ENCODE peak calls at places on chromosomes 16 and 17, in nine cellular contexts. G, A, E, W, P, T, Z, L and J are unnamed samples.
A peak's percentile ranks its signal among the peaks of the same experiment; 100 is the strongest.

GRCh38 chr16:54342001-54342776 is 55.6 kb upstream of the IRX3 start:
- DNase-seq in G (no peak), A (peak; percentile 74), E (peak; percentile 17), W (no peak), P (no peak), T (no peak), Z (peak; percentile 21), L (no peak), J (no peak)

GRCh38 chr16:12747261-12747660 is 56.4 kb downstream of the CPPED1 start:
- DNase-seq in G (no peak), A (no peak), E (no peak), W (no peak), P (no peak), T (no peak), Z (no peak), L (no peak), J (no peak)

GRCh38 chr17:63701477-63702222 is 1.7 kb upstream of the LIMD2 start:
- DNase-seq in G (no peak), A (no peak), E (no peak), W (no peak), P (no peak), T (no peak), Z (no peak), L (peak; percentile 41), J (no peak)

GRCh38 chr17:21278304-21279197 is 6.0 kb upstream of the MAP2K3 start:
- DNase-seq in G (no peak), A (peak; percentile 60), E (no peak), W (no peak), P (no peak), T (no peak), Z (peak; percentile 72), L (peak; percentile 87), J (no peak)

GRCh38 chr17:40063034-40063765 is 435 bp downstream of the THRA start:
- DNase-seq in G (peak; percentile 72), A (no peak), E (peak; percentile 58), W (no peak), P (no peak), T (no peak), Z (no peak), L (peak; percentile 51), J (no peak)

GRCh38 chr16:78230832-78231231 is 131.4 kb downstream of the WWOX start:
- DNase-seq in G (peak; percentile 50), A (no peak), E (no peak), W (no peak), P (no peak), T (no peak), Z (peak; percentile 5), L (no peak), J (no peak)

GRCh38 chr16:81831722-81832126 is 52.6 kb downstream of the PLCG2 start:
- DNase-seq in G (peak; percentile 20), A (peak; percentile 29), E (no peak), W (peak; percentile 43), P (peak; percentile 63), T (no peak), Z (no peak), L (peak; percentile 62), J (no peak)

GRCh38 chr16:80460988-80461387 is 79.8 kb upstream of the DYNLRB2 start:
- DNase-seq in G (no peak), A (no peak), E (no peak), W (no peak), P (no peak), T (no peak), Z (no peak), L (no peak), J (no peak)

GRCh38 chr17:12665263-12666210 is at the start of gene MYOCD:
- DNase-seq in G (peak; percentile 56), A (no peak), E (no peak), W (peak; percentile 63), P (no peak), T (no peak), Z (peak; percentile 2), L (peak; percentile 27), J (no peak)

GRCh38 chr17:9905902-9906301 is 831 bp upstream of the RCVRN start:
- DNase-seq in G (no peak), A (no peak), E (peak; percentile 23), W (no peak), P (no peak), T (no peak), Z (no peak), L (no peak), J (no peak)

GRCh38 chr17:39926588-39927100 is 757 bp downstream of the ORMDL3 start:
- DNase-seq in G (peak; percentile 32), A (peak; percentile 26), E (peak; percentile 40), W (peak; percentile 41), P (peak; percentile 58), T (no peak), Z (peak; percentile 59), L (peak; percentile 55), J (no peak)

GRCh38 chr17:1713878-1714487 is 3.8 kb upstream of the TLCD2 start:
- DNase-seq in G (peak; percentile 67), A (no peak), E (peak; percentile 57), W (no peak), P (no peak), T (no peak), Z (peak; percentile 52), L (peak; percentile 54), J (no peak)
- TF ChIP-seq CTCF in G (peak; percentile 61), A (no peak), E (peak; percentile 63), W (no peak), P (no peak), T (peak; percentile 61), Z (peak; percentile 52), L (no peak), J (peak; percentile 61)

GRCh38 chr16:85616608-85617311 is 3.6 kb downstream of the GSE1 start:
- DNase-seq in G (no peak), A (no peak), E (no peak), W (peak; percentile 49), P (no peak), T (no peak), Z (no peak), L (peak; percentile 68), J (no peak)
- H3K4me3 ChIP-seq in G (no peak overlapping the region), A (peak overlapping the region; percentile 79), E (no peak overlapping the region), W (peak overlapping the region; percentile 19), P (no peak overlapping the region), T (no peak overlapping the region), Z (no peak overlapping the region), L (peak overlapping the region; percentile 67), J (no peak overlapping the region)

GRCh38 chr16:67663151-67663876 is 2.6 kb downstream of the PARD6A start:
- DNase-seq in G (no peak), A (no peak), E (no peak), W (no peak), P (no peak), T (no peak), Z (no peak), L (no peak), J (no peak)
- TF ChIP-seq CTCF in G (no peak), A (no peak), E (peak; percentile 39), W (no peak), P (no peak), T (peak; percentile 26), Z (peak; percentile 3), L (no peak), J (peak; percentile 20)

GRCh38 chr16:66427036-66427446 is at the start of gene BEAN1:
- DNase-seq in G (no peak), A (no peak), E (peak; percentile 29), W (no peak), P (no peak), T (no peak), Z (no peak), L (no peak), J (no peak)
- H3K4me3 ChIP-seq in G (peak within 1 kb of the TSS; percentile 27), A (peak within 1 kb of the TSS; percentile 82), E (peak within 1 kb of the TSS; percentile 45), W (peak within 1 kb of the TSS; percentile 55), P (peak within 1 kb of the TSS; percentile 41), T (peak within 1 kb of the TSS; percentile 66), Z (peak within 1 kb of the TSS; percentile 49), L (peak within 1 kb of the TSS; percentile 57), J (peak within 1 kb of the TSS; percentile 19)

GRCh38 chr17:44010966-44011647 is 3.7 kb downstream of the TMEM101 start:
- DNase-seq in G (no peak), A (no peak), E (no peak), W (no peak), P (no peak), T (no peak), Z (peak; percentile 37), L (no peak), J (peak; percentile 67)

GRCh38 chr17:44011876-44012275 is 2.9 kb downstream of the TMEM101 start:
- DNase-seq in G (no peak), A (no peak), E (no peak), W (no peak), P (no peak), T (no peak), Z (no peak), L (no peak), J (no peak)

GRCh38 chr17:44014133-44014436 is 678 bp downstream of the TMEM101 start:
- DNase-seq in G (no peak), A (no peak), E (peak; percentile 12), W (no peak), P (no peak), T (no peak), Z (no peak), L (no peak), J (no peak)

GRCh38 chr17:44012874-44013273 is 1.9 kb downstream of the TMEM101 start:
- DNase-seq in G (no peak), A (no peak), E (no peak), W (no peak), P (no peak), T (no peak), Z (no peak), L (no peak), J (no peak)

GRCh38 chr17:44012391-44012790 is 2.4 kb downstream of the TMEM101 start:
- DNase-seq in G (no peak), A (no peak), E (no peak), W (no peak), P (no peak), T (no peak), Z (no peak), L (no peak), J (no peak)
- TF ChIP-seq CTCF in G (no peak), A (no peak), E (no peak), W (no peak), P (no peak), T (no peak), Z (no peak), L (no peak), J (no peak)

GRCh38 chr17:50274142-50274944 is at the start of gene TMEM92:
- DNase-seq in G (peak; percentile 65), A (no peak), E (peak; percentile 87), W (no peak), P (no peak), T (no peak), Z (no peak), L (peak; percentile 89), J (no peak)
- H3K4me3 ChIP-seq in G (peak within 1 kb of the TSS; percentile 61), A (peak within 1 kb of the TSS; percentile 69), E (peak within 1 kb of the TSS; percentile 61), W (peak within 1 kb of the TSS; percentile 60), P (peak within 1 kb of the TSS; percentile 29), T (peak within 1 kb of the TSS; percentile 63), Z (peak within 1 kb of the TSS; percentile 69), L (peak within 1 kb of the TSS; percentile 68), J (peak within 1 kb of the TSS; percentile 45)

DNA sequence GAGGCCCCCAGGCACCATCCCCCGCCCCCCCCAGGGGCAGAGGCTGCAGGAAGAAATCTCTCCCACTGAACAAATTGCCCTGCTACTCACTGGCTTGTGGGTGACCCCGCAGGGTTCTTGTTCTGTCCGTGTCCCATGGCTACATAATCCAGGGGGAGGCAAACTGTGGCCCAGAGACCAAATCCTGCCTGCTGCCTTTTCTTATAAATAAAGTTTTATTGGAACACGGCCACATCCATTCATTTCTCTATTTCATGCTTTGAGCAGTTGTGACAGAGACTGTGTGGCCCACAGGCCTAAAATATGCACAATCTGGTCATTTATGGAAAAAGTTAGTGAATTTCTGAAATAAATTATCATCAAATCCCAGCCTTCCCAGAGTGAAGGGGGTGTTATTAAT is 38.2 kb downstream of the ABCC6 start:
- DNase-seq in G (no peak), A (no peak), E (no peak), W (no peak), P (no peak), T (no peak), Z (no peak), L (no peak), J (no peak)
- TF ChIP-seq CTCF in G (no peak), A (no peak), E (no peak), W (no peak), P (no peak), T (no peak), Z (no peak), L (no peak), J (no peak)